ENCODE peak calls at places on chromosomes 12 and 14, in ten cellular contexts. D, P, Y, I, S, N, A, J, M and V are unnamed samples.

GRCh38 chr12:24582954-24583601 is 365.8 kb downstream of the BCAT1 start:
- DNase-seq in D (no peak), P (no peak), Y (no peak), I (no peak), S (no peak), N (no peak), A (no peak), J (no peak), M (no peak), V (no peak)

GRCh38 chr12:7678744-7679143 is 13.0 kb upstream of the APOBEC1 start:
- DNase-seq in D (no peak), P (peak), Y (no peak), I (no peak), S (no peak), N (no peak), A (no peak), J (no peak), M (no peak), V (no peak)

GRCh38 chr12:50220357-50221061 is 53.3 kb upstream of the CERS5 start:
- DNase-seq in D (no peak), P (peak), Y (no peak), I (peak), S (peak), N (no peak), A (no peak), J (peak), M (peak), V (no peak)

GRCh38 chr12:79557690-79558315 is 133.0 kb downstream of the PAWR start:
- DNase-seq in D (no peak), P (no peak), Y (no peak), I (no peak), S (peak), N (no peak), A (no peak), J (no peak), M (peak), V (no peak)

GRCh38 chr12:87793134-87793533 is 236.1 kb downstream of the C12orf50 start:
- DNase-seq in D (no peak), P (peak), Y (no peak), I (no peak), S (no peak), N (no peak), A (no peak), J (no peak), M (peak), V (no peak)

GRCh38 chr12:40137252-40137651 is 31.4 kb upstream of the SLC2A13 start:
- DNase-seq in D (no peak), P (peak), Y (no peak), I (no peak), S (no peak), N (no peak), A (no peak), J (peak), M (no peak), V (no peak)

GRCh38 chr14:24279301-24280186 is 8.1 kb upstream of the RABGGTA start:
- DNase-seq in D (no peak), P (peak), Y (no peak), I (no peak), S (no peak), N (no peak), A (no peak), J (peak), M (no peak), V (no peak)

GRCh38 chr12:66453111-66453510 is 150.8 kb downstream of the HELB start:
- DNase-seq in D (no peak), P (no peak), Y (no peak), I (no peak), S (no peak), N (no peak), A (no peak), J (no peak), M (no peak), V (no peak)

GRCh38 chr12:6452245-6452731 is 446 bp downstream of the TAPBPL start:
- DNase-seq in D (peak), P (no peak), Y (no peak), I (peak), S (no peak), N (peak), A (no peak), J (no peak), M (no peak), V (no peak)

GRCh38 chr12:113116875-113117274 is 18.7 kb downstream of the RASAL1 start:
- DNase-seq in D (no peak), P (no peak), Y (no peak), I (no peak), S (no peak), N (no peak), A (no peak), J (no peak), M (no peak), V (no peak)

GRCh38 chr14:98174031-98174430 is 1098.0 kb downstream of the BCL11B start:
- DNase-seq in D (no peak), P (no peak), Y (no peak), I (no peak), S (no peak), N (no peak), A (no peak), J (no peak), M (no peak), V (no peak)

GRCh38 chr14:100899841-100900771 is 3.4 kb downstream of the RTL1 start:
- DNase-seq in D (peak), P (no peak), Y (peak), I (peak), S (no peak), N (peak), A (no peak), J (no peak), M (no peak), V (no peak)

GRCh38 chr14:21860172-21860571 is 186.6 kb upstream of the OR4E1 start:
- DNase-seq in D (peak), P (peak), Y (no peak), I (peak), S (no peak), N (peak), A (no peak), J (peak), M (no peak), V (no peak)

GRCh38 chr12:112858776-112859175 is 48.0 kb upstream of the OAS1 start:
- DNase-seq in D (no peak), P (no peak), Y (no peak), I (no peak), S (no peak), N (no peak), A (no peak), J (peak), M (no peak), V (no peak)

GRCh38 chr14:63573579-63573978 is 30.4 kb upstream of the PPP2R5E start:
- DNase-seq in D (no peak), P (no peak), Y (no peak), I (no peak), S (no peak), N (no peak), A (no peak), J (peak), M (peak), V (no peak)

GRCh38 chr12:104751024-104751570 is 207.0 kb downstream of the SLC41A2 start:
- DNase-seq in D (no peak), P (no peak), Y (no peak), I (peak), S (no peak), N (no peak), A (no peak), J (no peak), M (no peak), V (no peak)

GRCh38 chr12:46470039-46470627 is 97.6 kb upstream of the SLC38A2 start:
- DNase-seq in D (no peak), P (no peak), Y (no peak), I (no peak), S (no peak), N (no peak), A (no peak), J (no peak), M (no peak), V (no peak)

GRCh38 chr12:2970744-2971143 is 11.5 kb downstream of the TEAD4 start:
- DNase-seq in D (no peak), P (peak), Y (no peak), I (no peak), S (no peak), N (no peak), A (no peak), J (no peak), M (no peak), V (no peak)

GRCh38 chr12:130026608-130027176 is 122.9 kb upstream of the TMEM132D start:
- DNase-seq in D (peak), P (peak), Y (no peak), I (peak), S (no peak), N (peak), A (no peak), J (peak), M (no peak), V (peak)

GRCh38 chr12:3667485-3667884 is 85.4 kb downstream of the CRACR2A start:
- DNase-seq in D (no peak), P (no peak), Y (no peak), I (peak), S (no peak), N (no peak), A (no peak), J (no peak), M (no peak), V (no peak)

GRCh38 chr14:71799831-71800230 is 132.4 kb upstream of the RGS6 start:
- DNase-seq in D (no peak), P (no peak), Y (no peak), I (no peak), S (no peak), N (no peak), A (no peak), J (no peak), M (no peak), V (no peak)

GRCh38 chr12:98772818-98773217 is 127.7 kb downstream of the APAF1 start:
- DNase-seq in D (no peak), P (no peak), Y (no peak), I (no peak), S (no peak), N (no peak), A (no peak), J (no peak), M (no peak), V (no peak)

GRCh38 chr12:111687952-111688351 is 2.1 kb downstream of the ACAD10 start:
- DNase-seq in D (no peak), P (no peak), Y (no peak), I (no peak), S (no peak), N (no peak), A (no peak), J (no peak), M (no peak), V (no peak)

GRCh38 chr14:60204104-60204842 is 39.1 kb upstream of the DHRS7 start:
- DNase-seq in D (no peak), P (no peak), Y (no peak), I (no peak), S (no peak), N (no peak), A (no peak), J (no peak), M (no peak), V (no peak)

GRCh38 chr14:93083898-93084297 is 31.8 kb downstream of the ITPK1 start:
- DNase-seq in D (no peak), P (no peak), Y (no peak), I (no peak), S (no peak), N (no peak), A (no peak), J (no peak), M (no peak), V (no peak)

GRCh38 chr14:93082576-93083001 is 33.1 kb downstream of the ITPK1 start:
- DNase-seq in D (no peak), P (no peak), Y (no peak), I (no peak), S (no peak), N (no peak), A (no peak), J (no peak), M (no peak), V (no peak)

GRCh38 chr14:93084402-93084801 is 31.3 kb downstream of the ITPK1 start:
- DNase-seq in D (no peak), P (no peak), Y (no peak), I (no peak), S (no peak), N (no peak), A (no peak), J (no peak), M (no peak), V (no peak)

GRCh38 chr14:93079865-93080403 is 35.8 kb downstream of the ITPK1 start:
- DNase-seq in D (no peak), P (no peak), Y (no peak), I (no peak), S (no peak), N (no peak), A (no peak), J (no peak), M (no peak), V (no peak)

GRCh38 chr14:93081875-93082570 is 33.7 kb downstream of the ITPK1 start:
- DNase-seq in D (no peak), P (no peak), Y (peak), I (no peak), S (no peak), N (no peak), A (no peak), J (no peak), M (no peak), V (no peak)
- H3K4me3 ChIP-seq in D (no peak), P (no peak), Y (no peak), I (no peak), S (no peak), N (no peak), A (no peak), J (no peak), M (no peak), V (no peak)

GRCh38 chr14:53412819-53413664 is 259.9 kb upstream of the DDHD1 start:
- DNase-seq in D (peak), P (peak), Y (no peak), I (peak), S (no peak), N (no peak), A (no peak), J (peak), M (no peak), V (no peak)
- TF ChIP-seq CTCF in D (peak), P (peak), Y (no peak), I (peak), S (peak), N (no peak), A (no peak), J (peak), M (peak), V (peak)

GRCh38 chr14:52551205-52551604 is 1.1 kb downstream of the TXNDC16 start:
- DNase-seq in D (no peak), P (no peak), Y (no peak), I (no peak), S (no peak), N (no peak), A (no peak), J (no peak), M (no peak), V (no peak)
- H3K4me3 ChIP-seq in D (peak), P (no peak), Y (peak), I (peak), S (no peak), N (peak), A (no peak), J (no peak), M (no peak), V (peak)

GRCh38 chr14:104750658-104751057 is 2.3 kb upstream of the SIVA1 start:
- DNase-seq in D (no peak), P (no peak), Y (no peak), I (no peak), S (no peak), N (peak), A (no peak), J (no peak), M (no peak), V (no peak)

GRCh38 chr14:104751539-104752337 is 1.2 kb upstream of the SIVA1 start:
- DNase-seq in D (no peak), P (no peak), Y (no peak), I (no peak), S (no peak), N (no peak), A (no peak), J (no peak), M (no peak), V (no peak)

GRCh38 chr14:104753528-104754212 is 723 bp downstream of the SIVA1 start:
- DNase-seq in D (no peak), P (no peak), Y (no peak), I (peak), S (no peak), N (no peak), A (no peak), J (peak), M (no peak), V (no peak)

GRCh38 chr14:104752735-104753527 is at the start of gene SIVA1:
- DNase-seq in D (peak), P (peak), Y (peak), I (peak), S (peak), N (peak), A (peak), J (peak), M (peak), V (peak)

GRCh38 chr14:104752338-104752734 is 611 bp upstream of the SIVA1 start:
- DNase-seq in D (no peak), P (no peak), Y (no peak), I (no peak), S (no peak), N (no peak), A (no peak), J (no peak), M (no peak), V (no peak)
- TF ChIP-seq CTCF in D (no peak), P (no peak), Y (no peak), I (no peak), S (no peak), N (no peak), A (no peak), J (no peak), M (no peak), V (no peak)

GRCh38 chr14:42854061-42854460 is 1247.4 kb downstream of the LRFN5 start:
- DNase-seq in D (no peak), P (no peak), Y (no peak), I (no peak), S (no peak), N (no peak), A (no peak), J (no peak), M (peak), V (peak)

DNA sequence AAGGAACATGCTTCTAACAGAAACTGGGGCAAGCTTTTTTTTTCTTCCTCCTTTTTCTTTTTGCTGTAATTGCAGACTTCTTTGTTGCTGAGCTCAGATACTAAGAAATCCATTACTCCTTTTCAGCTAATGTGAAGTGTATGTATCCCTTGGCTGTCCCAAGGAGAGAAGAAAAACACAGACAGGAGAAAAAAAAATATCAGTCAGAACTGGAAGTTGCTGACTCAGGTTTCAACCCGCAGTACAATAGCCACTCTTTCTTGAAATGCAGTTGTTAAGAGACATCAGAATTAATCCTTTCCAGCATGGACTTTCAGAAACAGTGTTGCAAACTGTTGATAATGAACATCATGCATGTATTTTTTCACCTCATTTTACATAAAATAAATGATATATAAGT is 1248.5 kb downstream of the LRFN5 start:
- DNase-seq in D (no peak), P (peak), Y (no peak), I (no peak), S (no peak), N (no peak), A (no peak), J (no peak), M (peak), V (no peak)
- H3K4me3 ChIP-seq in D (no peak), P (no peak), Y (no peak), I (no peak), S (no peak), N (no peak), A (no peak), J (no peak), M (no peak), V (no peak)

GRCh38 chr14:55530464-55530863 is 49.5 kb upstream of the KTN1 start:
- DNase-seq in D (peak), P (no peak), Y (no peak), I (no peak), S (no peak), N (no peak), A (no peak), J (no peak), M (no peak), V (no peak)

GRCh38 chr14:55535521-55536207 is 44.3 kb upstream of the KTN1 start:
- DNase-seq in D (no peak), P (no peak), Y (no peak), I (no peak), S (no peak), N (no peak), A (no peak), J (peak), M (peak), V (no peak)

GRCh38 chr14:55536208-55536708 is 43.7 kb upstream of the KTN1 start:
- DNase-seq in D (no peak), P (no peak), Y (no peak), I (no peak), S (no peak), N (no peak), A (no peak), J (no peak), M (no peak), V (no peak)

GRCh38 chr14:55533960-55534359 is 46.0 kb upstream of the KTN1 start:
- DNase-seq in D (no peak), P (no peak), Y (no peak), I (no peak), S (no peak), N (no peak), A (no peak), J (peak), M (no peak), V (no peak)

GRCh38 chr14:55532645-55533309 is 47.2 kb upstream of the KTN1 start:
- DNase-seq in D (peak), P (no peak), Y (no peak), I (peak), S (no peak), N (no peak), A (no peak), J (no peak), M (no peak), V (no peak)
- TF ChIP-seq CTCF in D (no peak), P (no peak), Y (no peak), I (peak), S (peak), N (no peak), A (no peak), J (peak), M (no peak), V (peak)

GRCh38 chr14:89747146-89747545 is 207.4 kb downstream of the EFCAB11 start:
- DNase-seq in D (no peak), P (no peak), Y (no peak), I (no peak), S (no peak), N (no peak), A (no peak), J (no peak), M (no peak), V (no peak)

GRCh38 chr14:89740241-89740640 is 214.3 kb downstream of the EFCAB11 start:
- DNase-seq in D (no peak), P (no peak), Y (no peak), I (no peak), S (no peak), N (no peak), A (no peak), J (peak), M (no peak), V (no peak)

GRCh38 chr14:89746654-89747053 is 207.9 kb downstream of the EFCAB11 start:
- DNase-seq in D (no peak), P (no peak), Y (no peak), I (no peak), S (no peak), N (no peak), A (no peak), J (no peak), M (no peak), V (no peak)

GRCh38 chr14:89746135-89746534 is 208.4 kb downstream of the EFCAB11 start:
- DNase-seq in D (no peak), P (no peak), Y (no peak), I (no peak), S (no peak), N (no peak), A (no peak), J (no peak), M (no peak), V (no peak)

GRCh38 chr14:89743828-89744227 is 210.7 kb downstream of the EFCAB11 start:
- DNase-seq in D (no peak), P (no peak), Y (no peak), I (no peak), S (no peak), N (no peak), A (no peak), J (no peak), M (no peak), V (no peak)
- H3K4me3 ChIP-seq in D (no peak), P (no peak), Y (no peak), I (no peak), S (no peak), N (no peak), A (no peak), J (no peak), M (no peak), V (no peak)

DNA sequence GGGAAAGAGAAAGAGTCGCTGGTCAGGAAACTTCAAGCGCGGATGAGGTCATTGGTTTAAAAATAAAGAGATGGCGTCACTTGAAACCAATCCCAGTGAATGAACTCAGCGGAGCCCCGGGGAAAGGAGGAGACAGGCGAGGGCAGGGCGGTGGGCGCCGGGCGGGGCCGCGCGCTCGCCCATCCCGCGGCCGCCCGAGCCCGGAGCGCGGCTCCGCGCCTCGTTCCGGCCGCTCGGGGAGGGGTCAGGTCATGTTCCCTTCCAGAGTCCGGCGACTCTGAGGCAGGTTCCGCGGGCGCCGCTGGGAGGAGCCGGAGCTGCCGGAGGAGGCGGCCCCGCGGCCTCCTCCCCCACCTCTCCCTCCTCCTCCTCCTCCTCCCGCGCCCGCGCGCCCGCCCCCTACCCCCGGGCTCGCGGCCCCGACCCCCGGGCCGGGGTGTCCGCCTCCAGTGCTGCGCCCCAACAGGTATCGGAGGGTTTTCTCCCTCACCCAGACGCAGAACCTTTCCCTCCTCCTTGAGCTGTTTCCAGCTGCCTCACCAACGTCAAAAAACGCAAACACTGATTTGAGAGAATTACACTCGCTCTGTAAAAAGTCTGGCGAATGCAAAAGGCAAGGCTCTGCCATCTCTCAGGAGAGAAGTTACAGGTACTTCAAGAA is at the start of gene DUSP16:
- DNase-seq in D (peak), P (peak), Y (peak), I (peak), S (peak), N (peak), A (peak), J (peak), M (peak), V (peak)
- TF ChIP-seq CTCF in D (no peak), P (no peak), Y (no peak), I (peak), S (no peak), N (peak), A (no peak), J (no peak), M (peak), V (no peak)